ENCODE peak calls at places on chromosomes 12 and 14, in ten cellular contexts. E is ovary; H is fibroblast of the aortic adventitia; W is WERI-Rb-1; I is psoas muscle; Z is hippocampal formation; P is stimulated activated CD4-positive, alpha-beta T cell treated with anti-CD3 and anti-CD28 coated beads, Interleukin-2, amount 100 ng/mL, for 48 hours; D is activated naive CD4-positive, alpha-beta T cell treated with Interleukin-2 at 50 U/mL for 16 hours; G is left ventricle myocardium superior; Q is BJ. X is an unnamed sample.

GRCh38 chr12:2999265-2999841 is 40.2 kb downstream of the TEAD4 start:
- DNase-seq in E (no peak), H (no peak), W (peak; percentile 70), I (peak; percentile 35), Z (no peak), P (no peak), D (no peak), G (no peak), Q (no peak), X (no peak)

GRCh38 chr12:94112116-94112515 is 36.3 kb upstream of the PLXNC1 start:
- DNase-seq in E (no peak), H (no peak), W (no peak), I (no peak), Z (no peak), P (no peak), D (no peak), G (no peak), Q (no peak), X (no peak)

GRCh38 chr14:68612049-68612448 is 180.8 kb downstream of the ZFP36L1 start:
- DNase-seq in E (no peak), H (peak; percentile 35), W (no peak), I (peak; percentile 36), Z (no peak), P (no peak), D (no peak), G (peak; percentile 46), Q (no peak), X (no peak)

GRCh38 chr12:50188280-50188781 is 21.2 kb upstream of the CERS5 start:
- DNase-seq in E (no peak), H (peak; percentile 68), W (no peak), I (no peak), Z (no peak), P (no peak), D (no peak), G (no peak), Q (no peak), X (no peak)

GRCh38 chr12:13095266-13095995 is 8.0 kb downstream of the GSG1 start:
- DNase-seq in E (no peak), H (no peak), W (peak; percentile 85), I (no peak), Z (no peak), P (no peak), D (no peak), G (no peak), Q (no peak), X (no peak)

GRCh38 chr12:46413368-46413767 is 40.8 kb upstream of the SLC38A2 start:
- DNase-seq in E (no peak), H (no peak), W (no peak), I (no peak), Z (no peak), P (no peak), D (no peak), G (no peak), Q (no peak), X (no peak)

GRCh38 chr12:100798799-100799198 is 4.2 kb downstream of the ANO4 start:
- DNase-seq in E (no peak), H (no peak), W (no peak), I (no peak), Z (no peak), P (no peak), D (no peak), G (no peak), Q (no peak), X (no peak)

GRCh38 chr12:49622501-49623141 is 740 bp upstream of the PRPF40B start:
- DNase-seq in E (peak; percentile 57), H (no peak), W (no peak), I (no peak), Z (no peak), P (peak; percentile 29), D (peak; percentile 51), G (peak; percentile 54), Q (no peak), X (peak; percentile 66)

GRCh38 chr12:112314981-112315380 is 67.2 kb downstream of the HECTD4 start:
- DNase-seq in E (no peak), H (no peak), W (no peak), I (no peak), Z (no peak), P (no peak), D (no peak), G (no peak), Q (no peak), X (no peak)

GRCh38 chr14:50624447-50624846 is 43.7 kb downstream of the SAV1 start:
- DNase-seq in E (no peak), H (no peak), W (no peak), I (no peak), Z (no peak), P (no peak), D (no peak), G (no peak), Q (no peak), X (no peak)

GRCh38 chr14:79568566-79568965 is 642.7 kb downstream of the DIO2 start:
- DNase-seq in E (no peak), H (peak; percentile 24), W (no peak), I (no peak), Z (peak; percentile 15), P (no peak), D (no peak), G (no peak), Q (no peak), X (no peak)

GRCh38 chr12:60335765-60336164 is 739.9 kb downstream of the SLC16A7 start:
- DNase-seq in E (no peak), H (peak; percentile 62), W (no peak), I (no peak), Z (no peak), P (no peak), D (no peak), G (no peak), Q (no peak), X (no peak)

GRCh38 chr12:78315018-78315417 is 484.3 kb downstream of the NAV3 start:
- DNase-seq in E (no peak), H (no peak), W (no peak), I (no peak), Z (no peak), P (no peak), D (no peak), G (no peak), Q (no peak), X (no peak)

GRCh38 chr12:17579148-17580026 is 510.6 kb downstream of the RERGL start:
- DNase-seq in E (no peak), H (no peak), W (no peak), I (no peak), Z (no peak), P (no peak), D (no peak), G (no peak), Q (no peak), X (no peak)

GRCh38 chr12:3944620-3945019 is 71.4 kb upstream of the PARP11 start:
- DNase-seq in E (no peak), H (no peak), W (no peak), I (no peak), Z (no peak), P (no peak), D (no peak), G (no peak), Q (no peak), X (no peak)

GRCh38 chr14:105475916-105476845 is 1.6 kb downstream of the CRIP2 start:
- DNase-seq in E (no peak), H (peak; percentile 50), W (no peak), I (peak; percentile 66), Z (peak; percentile 75), P (no peak), D (no peak), G (peak; percentile 84), Q (no peak), X (no peak)

GRCh38 chr14:68964300-68965093 is 14.6 kb downstream of the ACTN1 start:
- DNase-seq in E (no peak), H (no peak), W (no peak), I (no peak), Z (no peak), P (no peak), D (no peak), G (no peak), Q (no peak), X (no peak)

GRCh38 chr14:103074699-103075341 is 9.2 kb upstream of the LBHD2 start:
- DNase-seq in E (peak; percentile 71), H (peak; percentile 36), W (no peak), I (peak; percentile 84), Z (no peak), P (no peak), D (peak; percentile 29), G (peak; percentile 86), Q (no peak), X (no peak)

X was measured in activated CD4-positive, alpha-beta memory T cell treated with anti-CD3 and anti-CD28 coated beads, Interleukin-2, amount 10 ng/mL, durations not matched to agents 7 days and 5 days.